ENCODE peak calls at places on chromosomes 12 and 14, in seven cellular contexts. Z is astrocyte of the spinal cord, I is AG09319, C is keratinocyte, U is colonic mucosa, M is tibial artery, S is thoracic aorta. W is an unnamed sample.

GRCh38 chr12:49976547-49976946 is 3.8 kb downstream of the AQP6 start:
- DNase-seq in S (no peak), U (no peak), M (peak; percentile 53), Z (no peak), I (no peak), C (no peak), W (no peak)

GRCh38 chr12:93467351-93468007 is at the start of gene MRPL42:
- DNase-seq in I (peak; percentile 53), M (peak; percentile 94), S (peak; percentile 76), U (peak; percentile 95), C (peak; percentile 45), Z (peak; percentile 91), W (peak; percentile 94)

GRCh38 chr14:92747701-92748258 is 647 bp downstream of the LGMN start:
- DNase-seq in Z (peak; percentile 27), U (no peak), M (no peak), I (no peak), C (no peak), S (no peak), W (no peak)

GRCh38 chr14:106620368-106620767 is 1094.0 kb downstream of the TMEM121 start:
- DNase-seq in U (no peak), Z (no peak), M (no peak), C (no peak), S (no peak), I (no peak), W (no peak)

GRCh38 chr14:64536488-64537245 is 3.9 kb upstream of the HSPA2 start:
- DNase-seq in Z (peak; percentile 22), C (no peak), I (no peak), U (no peak), M (no peak), S (no peak), W (no peak)

GRCh38 chr14:31420013-31420318 is 384 bp downstream of the HEATR5A start:
- DNase-seq in I (no peak), M (peak; percentile 79), U (peak; percentile 87), Z (no peak), C (no peak), S (no peak), W (peak; percentile 78)

GRCh38 chr14:104880584-104881210 is 15.6 kb downstream of the CEP170B start:
- DNase-seq in S (no peak), Z (no peak), I (no peak), U (no peak), C (no peak), M (no peak), W (no peak)

GRCh38 chr12:92055877-92056276 is 89.8 kb downstream of the BTG1 start:
- DNase-seq in C (no peak), I (no peak), S (no peak), Z (no peak), M (no peak), U (peak; percentile 64), W (peak; percentile 60)

GRCh38 chr12:132429932-132430643 is 59.9 kb upstream of the FBRSL1 start:
- DNase-seq in I (no peak), S (no peak), C (peak; percentile 15), U (peak; percentile 85), Z (no peak), M (no peak), W (peak; percentile 74)

GRCh38 chr14:75428230-75429104 is 645 bp downstream of the JDP2 start:
- DNase-seq in C (no peak), U (peak; percentile 64), M (peak; percentile 81), I (no peak), S (no peak), Z (no peak), W (peak; percentile 46)

GRCh38 chr12:130041983-130042812 is 120.1 kb upstream of the FZD10 start:
- DNase-seq in I (no peak), S (no peak), C (no peak), M (no peak), Z (no peak), U (peak; percentile 24), W (no peak)

GRCh38 chr14:77409131-77409533 is 14.2 kb downstream of the NOXRED1 start:
- DNase-seq in S (no peak), I (no peak), M (no peak), Z (no peak), U (no peak), C (no peak), W (peak; percentile 6)
- TF ChIP-seq CTCF in S (no peak), I (peak; percentile 1), M (no peak), Z (peak; percentile 20), U (no peak), C (peak; percentile 42), W (no peak)

GRCh38 chr12:99596762-99597161 is 50.8 kb upstream of the GARIN6 start:
- DNase-seq in Z (no peak), M (no peak), I (no peak), U (no peak), S (no peak), C (no peak), W (no peak)
- TF ChIP-seq CTCF in Z (no peak), M (no peak), I (no peak), U (no peak), S (no peak), C (no peak), W (no peak)

GRCh38 chr12:77535734-77536133 is 295.0 kb upstream of the NAV3 start:
- DNase-seq in C (no peak), Z (no peak), M (no peak), U (no peak), S (no peak), I (no peak), W (no peak)

GRCh38 chr12:77537648-77538047 is 293.0 kb upstream of the NAV3 start:
- DNase-seq in C (no peak), M (no peak), I (no peak), U (no peak), S (no peak), Z (no peak), W (no peak)

GRCh38 chr12:77531912-77532311 is 298.8 kb upstream of the NAV3 start:
- DNase-seq in C (no peak), Z (no peak), U (no peak), I (no peak), M (no peak), S (no peak), W (no peak)
- TF ChIP-seq CTCF in C (no peak), Z (no peak), U (no peak), I (no peak), M (no peak), S (no peak), W (no peak)

GRCh38 chr14:39102265-39102968 is 618 bp downstream of the SEC23A start:
- DNase-seq in I (no peak), U (peak; percentile 84), C (no peak), Z (peak; percentile 36), S (no peak), M (no peak), W (no peak)

GRCh38 chr14:39107624-39108023 is 4.6 kb upstream of the SEC23A start:
- DNase-seq in M (no peak), I (no peak), Z (peak; percentile 52), C (no peak), S (no peak), U (no peak), W (no peak)

GRCh38 chr14:39108791-39109190 is 5.3 kb upstream of the GEMIN2 start:
- DNase-seq in Z (no peak), M (no peak), S (no peak), I (no peak), C (no peak), U (no peak), W (no peak)

GRCh38 chr14:39099748-39100147 is 3.3 kb downstream of the SEC23A start:
- DNase-seq in I (no peak), M (no peak), C (no peak), U (no peak), Z (no peak), S (no peak), W (no peak)

GRCh38 chr14:39102969-39103957 is at the start of gene SEC23A:
- DNase-seq in U (peak; percentile 94), M (peak; percentile 96), S (peak; percentile 86), C (peak; percentile 36), Z (peak; percentile 87), I (peak; percentile 75), W (peak; percentile 87)
- TF ChIP-seq CTCF in U (no peak), M (no peak), S (no peak), C (no peak), Z (no peak), I (no peak), W (no peak)

GRCh38 chr14:93906341-93907329 is 20.5 kb upstream of the FAM181A start:
- DNase-seq in S (no peak), I (no peak), U (peak; percentile 69), C (peak; percentile 13), Z (peak; percentile 9), M (peak; percentile 74), W (peak; percentile 72)

GRCh38 chr14:93902619-93903307 is 24.4 kb upstream of the FAM181A start:
- DNase-seq in I (no peak), U (no peak), Z (no peak), S (no peak), M (peak; percentile 48), C (no peak), W (no peak)

GRCh38 chr14:93905623-93906022 is 21.5 kb upstream of the FAM181A start:
- DNase-seq in C (no peak), M (peak; percentile 33), U (no peak), I (no peak), S (no peak), Z (no peak), W (no peak)

GRCh38 chr14:93901813-93902212 is 25.3 kb upstream of the FAM181A start:
- DNase-seq in Z (no peak), I (no peak), S (no peak), M (peak; percentile 6), C (no peak), U (no peak), W (no peak)

GRCh38 chr14:93903342-93904184 is 23.6 kb upstream of the FAM181A start:
- DNase-seq in C (no peak), M (peak; percentile 51), S (no peak), U (no peak), I (no peak), Z (no peak), W (peak; percentile 28)
- TF ChIP-seq CTCF in C (peak; percentile 63), M (peak; percentile 21), S (no peak), U (no peak), I (peak; percentile 33), Z (peak; percentile 30), W (peak; percentile 14)

GRCh38 chr12:5511644-5512584 is 80.0 kb downstream of the NTF3 start:
- DNase-seq in I (peak; percentile 15), C (no peak), U (peak; percentile 52), M (no peak), S (no peak), Z (peak; percentile 13), W (no peak)
- TF ChIP-seq CTCF in I (peak; percentile 71), C (peak; percentile 63), U (peak; percentile 36), M (peak; percentile 61), S (peak; percentile 68), Z (peak; percentile 57), W (no peak)

GRCh38 chr12:8544295-8544694 is 3.6 kb upstream of the CLEC4E start:
- DNase-seq in S (no peak), I (peak; percentile 35), C (peak; percentile 23), Z (peak; percentile 79), U (peak; percentile 71), M (peak; percentile 74), W (peak; percentile 76)
- TF ChIP-seq CTCF in S (peak; percentile 93), I (peak; percentile 88), C (peak; percentile 84), Z (peak; percentile 90), U (peak; percentile 95), M (peak; percentile 76), W (peak; percentile 83)

W was measured in Calu3.